ENCODE peak calls at places on chromosome 6, in seven cellular contexts. W is HFFc6, T is left lung, J is KBM-7, X is GDM1, M is cortex of kidney, C is left cardiac atrium. N is an unnamed sample.

GRCh38 chr6:128067446-128068109 is 166.7 kb upstream of the THEMIS start:
- DNase-seq in W (no peak), T (no peak), J (no peak), X (no peak), M (no peak), C (no peak), N (no peak)

GRCh38 chr6:43667245-43668150 is 20.1 kb downstream of the MRPS18A start:
- DNase-seq in W (peak), T (peak), J (peak), X (peak), M (no peak), C (peak), N (no peak)

GRCh38 chr6:79586548-79586947 is 44.6 kb upstream of the SH3BGRL2 start:
- DNase-seq in W (peak), T (no peak), J (peak), X (peak), M (no peak), C (no peak), N (no peak)

GRCh38 chr6:134173007-134173690 is 120.7 kb upstream of the SLC2A12 start:
- DNase-seq in W (no peak), T (no peak), J (no peak), X (no peak), M (no peak), C (no peak), N (no peak)

GRCh38 chr6:38482466-38482865 is 157.3 kb downstream of the BTBD9 start:
- DNase-seq in W (peak), T (no peak), J (no peak), X (no peak), M (no peak), C (no peak), N (no peak)

GRCh38 chr6:170159040-170159965 is 131.6 kb downstream of the DLL1 start:
- DNase-seq in W (no peak), T (peak), J (no peak), X (no peak), M (no peak), C (no peak), N (no peak)

GRCh38 chr6:144613859-144614258 is 328.7 kb downstream of the UTRN start:
- DNase-seq in W (no peak), T (no peak), J (no peak), X (no peak), M (no peak), C (no peak), N (no peak)

GRCh38 chr6:152136449-152136825 is 329.0 kb downstream of the ESR1 start:
- DNase-seq in W (no peak), T (no peak), J (no peak), X (no peak), M (no peak), C (no peak), N (no peak)

GRCh38 chr6:85096976-85097375 is 332.6 kb upstream of the TBX18 start:
- DNase-seq in W (no peak), T (no peak), J (no peak), X (no peak), M (no peak), C (no peak), N (no peak)

GRCh38 chr6:23357185-23357745 is 768.8 kb upstream of the NRSN1 start:
- DNase-seq in W (no peak), T (no peak), J (no peak), X (no peak), M (no peak), C (no peak), N (no peak)

GRCh38 chr6:37480951-37481597 is 18.6 kb downstream of the CCDC167 start:
- DNase-seq in W (no peak), T (no peak), J (no peak), X (no peak), M (no peak), C (no peak), N (no peak)

GRCh38 chr6:37168809-37169457 is 1.0 kb upstream of the PIM1 start:
- DNase-seq in W (peak), T (no peak), J (peak), X (no peak), M (no peak), C (no peak), N (no peak)

GRCh38 chr6:113102761-113103160 is 754.4 kb upstream of the MARCKS start:
- DNase-seq in W (peak), T (no peak), J (no peak), X (no peak), M (no peak), C (no peak), N (no peak)

GRCh38 chr6:50586074-50586473 is 127.3 kb upstream of the TFAP2D start:
- DNase-seq in W (no peak), T (peak), J (no peak), X (no peak), M (no peak), C (no peak), N (no peak)

GRCh38 chr6:170030284-170031095 is 260.4 kb downstream of the DLL1 start:
- DNase-seq in W (no peak), T (no peak), J (no peak), X (no peak), M (no peak), C (no peak), N (no peak)

GRCh38 chr6:121817141-121817540 is 381.7 kb downstream of the GJA1 start:
- DNase-seq in W (no peak), T (no peak), J (no peak), X (no peak), M (no peak), C (no peak), N (no peak)

GRCh38 chr6:90681863-90682262 is 95.0 kb upstream of the MAP3K7 start:
- DNase-seq in W (no peak), T (no peak), J (no peak), X (no peak), M (no peak), C (no peak), N (no peak)

GRCh38 chr6:121492536-121492935 is 57.1 kb downstream of the GJA1 start:
- DNase-seq in W (no peak), T (no peak), J (no peak), X (no peak), M (no peak), C (no peak), N (no peak)

GRCh38 chr6:44024597-44025219 is 102.5 kb downstream of the MRPL14 start:
- DNase-seq in W (no peak), T (no peak), J (no peak), X (peak), M (no peak), C (no peak), N (no peak)

GRCh38 chr6:4178737-4179333 is 43.5 kb upstream of the ECI2 start:
- DNase-seq in W (no peak), T (no peak), J (no peak), X (no peak), M (no peak), C (no peak), N (no peak)

N was measured in SIG-M5.